ENCODE peak calls at places on chromosome 12, in eight cellular contexts. J, M, F, H, A, X, K and I are unnamed samples.

GRCh38 chr12:120688527-120689071 is 1.6 kb downstream of the MLEC start:
- DNase-seq in J (peak), M (no peak), F (no peak), H (no peak), A (no peak), X (no peak), K (no peak), I (no peak)

GRCh38 chr12:109873653-109874052 is 6.7 kb downstream of the GLTP start:
- DNase-seq in J (no peak), M (no peak), F (no peak), H (no peak), A (peak), X (no peak), K (no peak), I (no peak)

GRCh38 chr12:87155616-87156015 is 873.6 kb downstream of the C12orf50 start:
- DNase-seq in J (peak), M (no peak), F (no peak), H (no peak), A (peak), X (no peak), K (no peak), I (no peak)

GRCh38 chr12:65229441-65229840 is 49.0 kb upstream of the MSRB3 start:
- DNase-seq in J (peak), M (no peak), F (no peak), H (no peak), A (peak), X (no peak), K (no peak), I (no peak)

GRCh38 chr12:269216-269615 is 6.6 kb upstream of the SLC6A13 start:
- DNase-seq in J (peak), M (no peak), F (no peak), H (no peak), A (peak), X (no peak), K (no peak), I (no peak)

GRCh38 chr12:75289678-75290200 is 40.4 kb downstream of the CAPS2 start:
- DNase-seq in J (peak), M (no peak), F (no peak), H (no peak), A (peak), X (no peak), K (no peak), I (no peak)

GRCh38 chr12:118983147-118983824 is 1.9 kb downstream of the SRRM4 start:
- DNase-seq in J (no peak), M (no peak), F (no peak), H (no peak), A (no peak), X (no peak), K (no peak), I (no peak)

GRCh38 chr12:94952325-94952724 is 51.2 kb downstream of the NDUFA12 start:
- DNase-seq in J (peak), M (no peak), F (no peak), H (no peak), A (no peak), X (no peak), K (no peak), I (no peak)

GRCh38 chr12:47397664-47398281 is 308.1 kb downstream of the RPAP3 start:
- DNase-seq in J (peak), M (no peak), F (peak), H (no peak), A (peak), X (no peak), K (peak), I (peak)

GRCh38 chr12:89228466-89228865 is 123.8 kb downstream of the DUSP6 start:
- DNase-seq in J (peak), M (no peak), F (no peak), H (no peak), A (no peak), X (no peak), K (no peak), I (no peak)

GRCh38 chr12:6086316-6086715 is 38.2 kb downstream of the VWF start:
- DNase-seq in J (no peak), M (no peak), F (no peak), H (no peak), A (no peak), X (no peak), K (no peak), I (no peak)

GRCh38 chr12:3753549-3754284 is 808 bp upstream of the CRACR2A start:
- DNase-seq in J (peak), M (peak), F (no peak), H (no peak), A (no peak), X (no peak), K (no peak), I (no peak)

GRCh38 chr12:121453629-121454028 is 53.7 kb downstream of the RNF34 start:
- DNase-seq in J (no peak), M (no peak), F (no peak), H (no peak), A (no peak), X (no peak), K (no peak), I (no peak)

GRCh38 chr12:51823875-51824565 is 24.5 kb downstream of the FIGNL2 start:
- DNase-seq in J (peak), M (no peak), F (peak), H (no peak), A (peak), X (no peak), K (peak), I (no peak)

GRCh38 chr12:117361312-117361670 is at the start of gene NOS1:
- DNase-seq in J (no peak), M (no peak), F (no peak), H (no peak), A (no peak), X (no peak), K (no peak), I (no peak)

GRCh38 chr12:13223176-13223806 is 26.8 kb downstream of the EMP1 start:
- DNase-seq in J (peak), M (no peak), F (no peak), H (no peak), A (peak), X (no peak), K (no peak), I (no peak)